ENCODE peak calls at places on chromosomes 2 and 18, in nine cellular contexts. D is HCT116, U is endothelial cell of umbilical vein, K is GM12892, F is GM23338, M is SK-N-MC, C is HL-60, J is K562, H is SK-N-SH. A is an unnamed sample.

GRCh38 chr2:24122356-24123211 is 550 bp downstream of the PFN4 start:
- DNase-seq in D (no peak), U (peak), K (no peak), F (peak), M (no peak), C (no peak), J (no peak), H (no peak), A (no peak)

GRCh38 chr2:217947341-217948316 is 55.2 kb downstream of the TNS1 start:
- DNase-seq in D (peak), U (no peak), K (no peak), F (peak), M (no peak), C (no peak), J (no peak), H (no peak), A (no peak)

GRCh38 chr2:128978155-128978707 is 659.6 kb upstream of the HS6ST1 start:
- DNase-seq in D (no peak), U (no peak), K (no peak), F (peak), M (no peak), C (no peak), J (no peak), H (no peak), A (peak)

GRCh38 chr2:85947593-85947992 is 58.8 kb upstream of the ST3GAL5 start:
- DNase-seq in D (no peak), U (no peak), K (no peak), F (no peak), M (no peak), C (no peak), J (no peak), H (no peak), A (no peak)

GRCh38 chr2:2657121-2657962 is 326.3 kb upstream of the MYT1L start:
- DNase-seq in D (no peak), U (no peak), K (no peak), F (no peak), M (no peak), C (no peak), J (no peak), H (no peak), A (no peak)

GRCh38 chr2:108396845-108397244 is 19.1 kb downstream of the SULT1C4 start:
- DNase-seq in D (peak), U (peak), K (no peak), F (peak), M (no peak), C (no peak), J (peak), H (no peak), A (no peak)

GRCh38 chr2:70789304-70790078 is 952 bp downstream of the FIGLA start:
- DNase-seq in D (peak), U (peak), K (peak), F (peak), M (peak), C (peak), J (peak), H (peak), A (peak)

GRCh38 chr2:105698820-105699219 is 45.9 kb upstream of the NCK2 start:
- DNase-seq in D (no peak), U (no peak), K (no peak), F (no peak), M (no peak), C (no peak), J (no peak), H (no peak), A (no peak)

GRCh38 chr18:45357681-45358470 is 257.4 kb upstream of the SLC14A2 start:
- DNase-seq in D (no peak), U (no peak), K (no peak), F (no peak), M (no peak), C (no peak), J (no peak), H (no peak), A (no peak)

GRCh38 chr2:191901031-191901430 is 54.1 kb upstream of the CAVIN2 start:
- DNase-seq in D (no peak), U (no peak), K (no peak), F (peak), M (no peak), C (no peak), J (no peak), H (no peak), A (no peak)

GRCh38 chr2:202529389-202529788 is 105.4 kb upstream of the FAM117B start:
- DNase-seq in D (no peak), U (peak), K (no peak), F (no peak), M (peak), C (no peak), J (no peak), H (no peak), A (no peak)

GRCh38 chr18:61831071-61831470 is 61.7 kb downstream of the RNF152 start:
- DNase-seq in D (no peak), U (peak), K (no peak), F (no peak), M (no peak), C (no peak), J (no peak), H (peak), A (no peak)

GRCh38 chr2:42756956-42757513 is 6.9 kb downstream of the OXER1 start:
- DNase-seq in D (no peak), U (no peak), K (no peak), F (no peak), M (no peak), C (no peak), J (no peak), H (no peak), A (no peak)

GRCh38 chr2:241943209-241943850 is 73.8 kb downstream of the RTP5 start:
- DNase-seq in D (no peak), U (no peak), K (no peak), F (no peak), M (no peak), C (no peak), J (no peak), H (no peak), A (no peak)

GRCh38 chr2:64779117-64779690 is 125.5 kb upstream of the SERTAD2 start:
- DNase-seq in D (no peak), U (peak), K (no peak), F (no peak), M (no peak), C (no peak), J (no peak), H (no peak), A (no peak)

GRCh38 chr2:16624419-16624745 is 41.3 kb downstream of the CYRIA start:
- DNase-seq in D (no peak), U (no peak), K (no peak), F (no peak), M (no peak), C (no peak), J (no peak), H (no peak), A (no peak)

GRCh38 chr2:162073776-162074578 is at the start of gene DPP4:
- DNase-seq in D (no peak), U (peak), K (peak), F (peak), M (no peak), C (peak), J (no peak), H (peak), A (peak)

GRCh38 chr2:236546561-236546961 is 23.1 kb upstream of the ACKR3 start:
- DNase-seq in D (no peak), U (no peak), K (no peak), F (no peak), M (no peak), C (no peak), J (no peak), H (no peak), A (no peak)

GRCh38 chr18:31275722-31276463 is 42.1 kb upstream of the DSG1 start:
- DNase-seq in D (peak), U (no peak), K (no peak), F (no peak), M (no peak), C (peak), J (no peak), H (no peak), A (peak)

GRCh38 chr18:47035156-47035671 is at the start of gene ELOA2:
- DNase-seq in D (no peak), U (no peak), K (no peak), F (no peak), M (no peak), C (no peak), J (no peak), H (no peak), A (no peak)

GRCh38 chr2:175929850-175930249 is 72.2 kb downstream of the LNPK start:
- DNase-seq in D (no peak), U (no peak), K (no peak), F (no peak), M (no peak), C (no peak), J (no peak), H (no peak), A (no peak)

GRCh38 chr2:3451926-3452671 is 67.2 kb downstream of the ADI1 start:
- DNase-seq in D (no peak), U (no peak), K (no peak), F (no peak), M (no peak), C (no peak), J (no peak), H (no peak), A (no peak)

GRCh38 chr2:172095905-172096660 is 6.6 kb downstream of the DLX2 start:
- DNase-seq in D (no peak), U (no peak), K (no peak), F (no peak), M (no peak), C (no peak), J (no peak), H (peak), A (no peak)

GRCh38 chr2:85635636-85636035 is 19.6 kb downstream of the USP39 start:
- DNase-seq in D (no peak), U (no peak), K (no peak), F (no peak), M (no peak), C (no peak), J (no peak), H (no peak), A (no peak)

GRCh38 chr18:22467760-22468553 is 50.2 kb upstream of the CTAGE1 start:
- DNase-seq in D (peak), U (peak), K (no peak), F (no peak), M (no peak), C (no peak), J (peak), H (no peak), A (no peak)

GRCh38 chr2:208228481-208228880 is 26.4 kb downstream of the IDH1 start:
- DNase-seq in D (no peak), U (peak), K (no peak), F (no peak), M (no peak), C (no peak), J (no peak), H (no peak), A (no peak)

GRCh38 chr18:31720867-31721266 is 36.5 kb upstream of the B4GALT6 start:
- DNase-seq in D (no peak), U (no peak), K (no peak), F (no peak), M (no peak), C (no peak), J (no peak), H (no peak), A (no peak)

GRCh38 chr2:159612255-159612901 is 4.0 kb downstream of the BAZ2B start:
- DNase-seq in D (no peak), U (peak), K (no peak), F (peak), M (no peak), C (no peak), J (peak), H (peak), A (no peak)

GRCh38 chr18:78085241-78086185 is 835.9 kb downstream of the GALR1 start:
- DNase-seq in D (no peak), U (no peak), K (no peak), F (no peak), M (no peak), C (no peak), J (no peak), H (no peak), A (no peak)

GRCh38 chr2:173104156-173104555 is 28.5 kb downstream of the MAP3K20 start:
- DNase-seq in D (no peak), U (no peak), K (no peak), F (no peak), M (no peak), C (no peak), J (no peak), H (no peak), A (no peak)

GRCh38 chr18:57434536-57435494 is at the start of gene ONECUT2:
- DNase-seq in D (peak), U (peak), K (no peak), F (peak), M (peak), C (peak), J (peak), H (peak), A (peak)

GRCh38 chr18:57432765-57433400 is 2.3 kb upstream of the ONECUT2 start:
- DNase-seq in D (no peak), U (no peak), K (no peak), F (peak), M (no peak), C (no peak), J (no peak), H (no peak), A (no peak)

GRCh38 chr18:57433492-57434176 is 1.5 kb upstream of the ONECUT2 start:
- DNase-seq in D (no peak), U (no peak), K (no peak), F (peak), M (no peak), C (no peak), J (peak), H (no peak), A (no peak)

GRCh38 chr18:57435851-57436192 is 648 bp downstream of the ONECUT2 start:
- DNase-seq in D (no peak), U (no peak), K (no peak), F (peak), M (no peak), C (no peak), J (no peak), H (peak), A (no peak)

DNA sequence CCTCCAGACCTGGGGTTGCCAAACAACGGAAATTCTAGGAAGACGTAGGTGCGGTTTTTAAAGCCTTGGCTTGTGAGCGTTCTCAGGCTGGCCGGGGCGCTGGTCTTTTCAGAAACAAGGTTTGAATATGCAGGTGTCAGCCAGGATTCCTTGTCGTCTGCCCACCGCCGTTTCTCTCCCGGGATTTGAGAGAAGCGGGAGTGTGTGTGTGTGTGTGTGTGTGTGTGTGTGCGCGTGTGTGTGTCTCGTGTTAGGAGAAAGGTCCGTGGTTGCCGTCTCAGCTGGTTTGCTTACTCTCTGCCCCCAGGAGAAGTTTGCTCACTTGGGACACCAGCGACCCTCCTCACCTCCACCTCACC is 1.0 kb upstream of the ONECUT2 start:
- DNase-seq in D (no peak), U (no peak), K (no peak), F (peak), M (no peak), C (no peak), J (no peak), H (no peak), A (no peak)
- TF ChIP-seq POLR2AphosphoS5 in D (no peak), U (no peak), K (no peak), F (no peak), M (no peak), C (no peak), J (no peak), H (no peak), A (no peak)

GRCh38 chr2:219418155-219418569 is at the start of gene DES:
- DNase-seq in D (no peak), U (no peak), K (no peak), F (peak), M (no peak), C (no peak), J (no peak), H (no peak), A (peak)
- TF ChIP-seq POLR2AphosphoS5 in D (no peak), U (no peak), K (no peak), F (no peak), M (no peak), C (no peak), J (no peak), H (no peak), A (peak)

GRCh38 chr18:58891753-58892152 is 27.1 kb downstream of the ZNF532 start:
- DNase-seq in D (no peak), U (no peak), K (no peak), F (no peak), M (no peak), C (no peak), J (no peak), H (no peak), A (no peak)
- TF ChIP-seq POLR2AphosphoS5 in D (no peak), U (no peak), K (no peak), F (no peak), M (no peak), C (no peak), J (no peak), H (no peak), A (no peak)

DNA sequence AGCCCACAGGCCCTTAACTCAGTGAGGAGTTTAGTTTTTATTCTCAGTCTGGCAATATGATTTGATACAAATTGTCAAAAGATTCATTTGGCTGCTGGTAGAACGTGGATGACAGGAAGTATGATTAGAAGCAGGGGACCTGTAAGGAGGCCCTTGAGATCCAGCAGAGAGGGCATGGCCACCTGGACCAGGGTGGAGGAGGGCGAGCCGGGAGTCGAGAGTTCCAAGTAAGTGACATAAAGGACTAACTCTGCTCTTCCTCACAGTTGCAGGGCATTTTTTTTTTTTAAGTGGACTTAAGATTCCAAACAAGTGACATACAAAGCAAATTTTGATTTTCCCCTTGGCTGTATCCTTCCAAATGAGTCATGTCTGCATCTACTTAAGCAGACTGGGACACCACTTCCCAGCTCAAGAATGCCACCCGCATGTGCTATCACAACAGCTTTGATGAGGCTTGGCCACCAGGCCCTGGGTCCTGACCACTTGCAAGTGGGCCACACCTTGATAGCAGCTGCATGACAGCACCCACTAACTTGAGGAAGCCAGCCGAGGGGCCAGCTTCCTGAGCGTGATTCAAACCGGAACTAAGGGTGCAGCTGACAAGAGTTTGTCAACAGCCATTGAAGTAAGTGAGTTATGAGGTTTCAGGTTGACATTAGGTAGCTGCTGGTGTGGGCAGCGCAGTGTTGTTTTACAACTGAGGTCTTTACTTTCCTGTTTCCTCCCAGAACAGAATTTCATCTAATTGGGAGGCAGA is 54.6 kb downstream of the EPHA4 start:
- DNase-seq in D (peak), U (peak), K (peak), F (no peak), M (no peak), C (peak), J (no peak), H (no peak), A (peak)
- TF ChIP-seq POLR2AphosphoS5 in D (no peak), U (peak), K (no peak), F (no peak), M (no peak), C (peak), J (no peak), H (no peak), A (no peak)

GRCh38 chr18:21241224-21242131 is 554 bp upstream of the GREB1L start:
- DNase-seq in D (no peak), U (no peak), K (no peak), F (peak), M (no peak), C (no peak), J (no peak), H (peak), A (peak)

GRCh38 chr18:21243041-21243431 is 1.0 kb downstream of the GREB1L start:
- DNase-seq in D (no peak), U (no peak), K (no peak), F (peak), M (no peak), C (no peak), J (no peak), H (no peak), A (peak)

GRCh38 chr18:21242141-21243040 is at the start of gene GREB1L:
- DNase-seq in D (peak), U (peak), K (peak), F (peak), M (no peak), C (peak), J (no peak), H (peak), A (peak)
- TF ChIP-seq POLR2AphosphoS5 in D (peak), U (no peak), K (no peak), F (no peak), M (no peak), C (no peak), J (no peak), H (no peak), A (no peak)

GRCh38 chr2:99836670-99837069 is 305.7 kb downstream of the AFF3 start:
- DNase-seq in D (no peak), U (no peak), K (no peak), F (no peak), M (no peak), C (no peak), J (no peak), H (peak), A (no peak)
- TF ChIP-seq POLR2AphosphoS5 in D (no peak), U (no peak), K (no peak), F (no peak), M (no peak), C (no peak), J (no peak), H (no peak), A (no peak)

A was measured in transverse colon.